ENCODE peak calls at places on chromosome 13, in nine cellular contexts. K, W, G, X, E, D, Y, H and Z are unnamed samples.

GRCh38 chr13:30376426-30377311 is 45.6 kb upstream of the UBE2L5 start:
- DNase-seq in K (no peak), W (no peak), G (no peak), X (no peak), E (no peak), D (peak; percentile 86), Y (peak; percentile 67), H (peak; percentile 46), Z (peak; percentile 90)

GRCh38 chr13:47215741-47216140 is 318.9 kb upstream of the HTR2A start:
- DNase-seq in K (peak; percentile 1), W (no peak), G (peak; percentile 91), X (no peak), E (peak; percentile 94), D (no peak), Y (no peak), H (no peak), Z (no peak)

GRCh38 chr13:33445024-33445423 is 159.5 kb upstream of the STARD13 start:
- DNase-seq in K (no peak), W (no peak), G (no peak), X (no peak), E (no peak), D (no peak), Y (no peak), H (no peak), Z (no peak)

GRCh38 chr13:40485611-40486517 is 180.6 kb downstream of the FOXO1 start:
- DNase-seq in K (no peak), W (no peak), G (no peak), X (no peak), E (no peak), D (peak; percentile 69), Y (peak; percentile 73), H (peak; percentile 47), Z (peak; percentile 68)

GRCh38 chr13:64057372-64058020 is 2641.8 kb upstream of the PCDH20 start:
- DNase-seq in K (no peak), W (no peak), G (no peak), X (no peak), E (no peak), D (no peak), Y (no peak), H (no peak), Z (no peak)

GRCh38 chr13:88754141-88754540 is 1083.0 kb downstream of the SLITRK5 start:
- DNase-seq in K (no peak), W (no peak), G (no peak), X (no peak), E (no peak), D (no peak), Y (no peak), H (no peak), Z (no peak)

GRCh38 chr13:46831588-46832194 is 34.7 kb upstream of the ESD start:
- DNase-seq in K (peak; percentile 40), W (no peak), G (peak; percentile 75), X (peak; percentile 52), E (peak; percentile 67), D (peak; percentile 26), Y (peak; percentile 18), H (no peak), Z (peak; percentile 2)

GRCh38 chr13:48631441-48631840 is 22.3 kb upstream of the CYSLTR2 start:
- DNase-seq in K (no peak), W (no peak), G (peak; percentile 55), X (no peak), E (no peak), D (no peak), Y (no peak), H (no peak), Z (no peak)

GRCh38 chr13:41696163-41697003 is 239.0 kb downstream of the RGCC start:
- DNase-seq in K (peak; percentile 90), W (no peak), G (peak; percentile 91), X (no peak), E (peak; percentile 91), D (no peak), Y (no peak), H (no peak), Z (no peak)

GRCh38 chr13:95083758-95084157 is 217.5 kb downstream of the ABCC4 start:
- DNase-seq in K (peak; percentile 17), W (no peak), G (peak; percentile 57), X (no peak), E (peak; percentile 68), D (no peak), Y (no peak), H (no peak), Z (no peak)

GRCh38 chr13:111393221-111393790 is 72.9 kb downstream of the TEX29 start:
- DNase-seq in K (no peak), W (no peak), G (no peak), X (no peak), E (no peak), D (no peak), Y (no peak), H (no peak), Z (no peak)

GRCh38 chr13:100519626-100520025 is 69.0 kb downstream of the GGACT start:
- DNase-seq in K (no peak), W (no peak), G (no peak), X (no peak), E (no peak), D (no peak), Y (no peak), H (no peak), Z (no peak)

GRCh38 chr13:29801737-29802305 is 48.6 kb downstream of the UBL3 start:
- DNase-seq in K (no peak), W (no peak), G (peak; percentile 56), X (no peak), E (no peak), D (no peak), Y (no peak), H (no peak), Z (no peak)

GRCh38 chr13:109243311-109243951 is 543.0 kb downstream of the IRS2 start:
- DNase-seq in K (peak; percentile 64), W (no peak), G (peak; percentile 95), X (peak; percentile 28), E (peak; percentile 94), D (no peak), Y (no peak), H (no peak), Z (no peak)

GRCh38 chr13:113361406-113361805 is 2.5 kb downstream of the GRTP1 start:
- DNase-seq in K (no peak), W (no peak), G (no peak), X (no peak), E (no peak), D (no peak), Y (no peak), H (no peak), Z (no peak)

GRCh38 chr13:90272356-90272755 is 1075.1 kb upstream of the MIR17HG start:
- DNase-seq in K (no peak), W (no peak), G (peak; percentile 20), X (no peak), E (peak; percentile 75), D (no peak), Y (no peak), H (no peak), Z (no peak)

GRCh38 chr13:96796234-96796633 is 198.0 kb downstream of the OXGR1 start:
- DNase-seq in K (no peak), W (no peak), G (peak; percentile 53), X (no peak), E (no peak), D (no peak), Y (no peak), H (no peak), Z (no peak)

GRCh38 chr13:33275916-33276315 is 9.6 kb downstream of the STARD13 start:
- DNase-seq in K (no peak), W (no peak), G (no peak), X (no peak), E (no peak), D (no peak), Y (no peak), H (no peak), Z (no peak)

GRCh38 chr13:108272333-108272732 is 2.8 kb downstream of the TNFSF13B start:
- DNase-seq in K (no peak), W (no peak), G (peak; percentile 19), X (no peak), E (peak; percentile 13), D (no peak), Y (no peak), H (no peak), Z (no peak)

GRCh38 chr13:106133025-106133424 is 402.4 kb downstream of the EFNB2 start:
- DNase-seq in K (no peak), W (no peak), G (peak; percentile 93), X (no peak), E (peak; percentile 82), D (no peak), Y (no peak), H (no peak), Z (no peak)

GRCh38 chr13:86447479-86447878 is 648.3 kb upstream of the SLITRK6 start:
- DNase-seq in K (no peak), W (no peak), G (no peak), X (no peak), E (no peak), D (no peak), Y (no peak), H (no peak), Z (no peak)

GRCh38 chr13:59677966-59678814 is 485.5 kb downstream of the DIAPH3 start:
- DNase-seq in K (peak; percentile 41), W (no peak), G (peak; percentile 87), X (no peak), E (peak; percentile 71), D (no peak), Y (no peak), H (no peak), Z (peak; percentile 22)

GRCh38 chr13:91922969-91923592 is 524.7 kb downstream of the GPC5 start:
- DNase-seq in K (no peak), W (no peak), G (peak; percentile 11), X (no peak), E (no peak), D (no peak), Y (no peak), H (no peak), Z (no peak)

GRCh38 chr13:26280295-26280694 is 26.4 kb downstream of the CDK8 start:
- DNase-seq in K (no peak), W (no peak), G (peak; percentile 33), X (no peak), E (peak; percentile 64), D (no peak), Y (no peak), H (no peak), Z (no peak)

GRCh38 chr13:45548281-45548680 is 67.3 kb downstream of the ERICH6B start:
- DNase-seq in K (no peak), W (no peak), G (no peak), X (no peak), E (no peak), D (no peak), Y (no peak), H (no peak), Z (no peak)

GRCh38 chr13:34933349-34933748 is 8.7 kb upstream of the NBEA start:
- DNase-seq in K (no peak), W (no peak), G (no peak), X (no peak), E (no peak), D (no peak), Y (no peak), H (no peak), Z (no peak)

GRCh38 chr13:50677687-50678463 is 165.6 kb downstream of the DLEU7 start:
- DNase-seq in K (no peak), W (no peak), G (no peak), X (no peak), E (no peak), D (no peak), Y (no peak), H (no peak), Z (no peak)

GRCh38 chr13:52830946-52831345 is 17.5 kb downstream of the PCDH8 start:
- DNase-seq in K (no peak), W (no peak), G (peak; percentile 5), X (no peak), E (no peak), D (no peak), Y (no peak), H (no peak), Z (no peak)

GRCh38 chr13:97366172-97366688 is 67.7 kb upstream of the RAP2A start:
- DNase-seq in K (peak; percentile 16), W (no peak), G (no peak), X (no peak), E (no peak), D (no peak), Y (no peak), H (no peak), Z (no peak)

GRCh38 chr13:40101708-40102359 is 446.4 kb downstream of the COG6 start:
- DNase-seq in K (no peak), W (no peak), G (no peak), X (no peak), E (no peak), D (peak; percentile 32), Y (no peak), H (no peak), Z (peak; percentile 73)

GRCh38 chr13:27919299-27919933 is 384 bp upstream of the PDX1 start:
- DNase-seq in K (peak; percentile 53), W (no peak), G (no peak), X (no peak), E (peak; percentile 12), D (no peak), Y (no peak), H (no peak), Z (no peak)